ENCODE peak calls at places on chromosomes 3 and 15, in five cellular contexts. S is AG04450, X is heart right ventricle, I is transverse colon, P is cardiac fibroblast. G is an unnamed sample.

GRCh38 chr15:47673343-47673761 is 44.0 kb upstream of the SEMA6D start:
- DNase-seq in X (no peak), P (peak), S (no peak), I (no peak), G (no peak)

GRCh38 chr15:44545934-44546802 is 9.2 kb downstream of the EIF3J start:
- DNase-seq in P (no peak), X (no peak), I (no peak), S (no peak), G (peak)

GRCh38 chr3:49671291-49672288 is 2.6 kb upstream of the APEH start:
- DNase-seq in I (peak), S (peak), X (peak), P (peak), G (peak)

GRCh38 chr3:51621091-51621892 is 49.8 kb upstream of the TEX264 start:
- DNase-seq in I (no peak), S (no peak), X (no peak), P (peak), G (no peak)

GRCh38 chr3:24294150-24294549 is 200.5 kb downstream of the THRB start:
- DNase-seq in P (no peak), X (no peak), S (no peak), I (no peak), G (no peak)

GRCh38 chr15:77859491-77860060 is 217.9 kb downstream of the TBC1D2B start:
- DNase-seq in X (no peak), S (no peak), I (peak), P (no peak), G (no peak)

GRCh38 chr3:87082806-87083440 is 92.0 kb upstream of the VGLL3 start:
- DNase-seq in X (no peak), I (no peak), S (peak), P (peak), G (peak)

GRCh38 chr3:109731639-109732473 is 394.5 kb upstream of the DPPA4 start:
- DNase-seq in X (no peak), P (peak), I (peak), S (peak), G (peak)

GRCh38 chr15:43895586-43895985 is 68.8 kb downstream of the WDR76 start:
- DNase-seq in I (no peak), P (no peak), S (no peak), X (no peak), G (no peak)

GRCh38 chr3:182238141-182238540 is 526.4 kb downstream of the SOX2 start:
- DNase-seq in X (peak), I (no peak), S (no peak), P (no peak), G (peak)

GRCh38 chr3:63940389-63940757 is 28.2 kb upstream of the SCAANT1 start:
- DNase-seq in S (peak), X (no peak), I (no peak), P (peak), G (peak)

GRCh38 chr15:45205192-45205591 is 17.4 kb upstream of the SHF start:
- DNase-seq in P (peak), X (no peak), S (peak), I (peak), G (peak)

GRCh38 chr3:30203301-30203700 is 403.1 kb upstream of the TGFBR2 start:
- DNase-seq in X (no peak), P (no peak), I (no peak), S (peak), G (peak)

GRCh38 chr3:106850429-106850828 is 526.8 kb upstream of the CCDC54 start:
- DNase-seq in P (peak), X (no peak), S (no peak), I (no peak), G (peak)

GRCh38 chr15:65412556-65412955 is 10.2 kb downstream of the IGDCC4 start:
- DNase-seq in P (no peak), I (no peak), X (no peak), S (no peak), G (no peak)

GRCh38 chr3:65406470-65406869 is 632.2 kb downstream of the MAGI1 start:
- DNase-seq in S (no peak), I (no peak), P (peak), X (no peak), G (no peak)

GRCh38 chr3:15501126-15501525 is 20.4 kb downstream of the COLQ start:
- DNase-seq in I (no peak), P (no peak), S (no peak), X (peak), G (no peak)

GRCh38 chr15:69074011-69074842 is 59.7 kb downstream of the NOX5 start:
- DNase-seq in I (peak), X (peak), S (no peak), P (peak), G (peak)

GRCh38 chr3:52428151-52429005 is 16.5 kb downstream of the SEMA3G start:
- DNase-seq in S (peak), P (peak), I (peak), X (no peak), G (peak)

GRCh38 chr3:196288141-196288460 is 575 bp upstream of the PCYT1A start:
- DNase-seq in X (no peak), P (peak), I (no peak), S (no peak), G (no peak)

GRCh38 chr3:108345492-108346205 is 49.3 kb downstream of the HHLA2 start:
- DNase-seq in X (no peak), P (no peak), S (no peak), I (no peak), G (no peak)

GRCh38 chr3:128112406-128112968 is 11.1 kb downstream of the RUVBL1 start:
- DNase-seq in I (no peak), X (no peak), S (peak), P (peak), G (peak)

DNA sequence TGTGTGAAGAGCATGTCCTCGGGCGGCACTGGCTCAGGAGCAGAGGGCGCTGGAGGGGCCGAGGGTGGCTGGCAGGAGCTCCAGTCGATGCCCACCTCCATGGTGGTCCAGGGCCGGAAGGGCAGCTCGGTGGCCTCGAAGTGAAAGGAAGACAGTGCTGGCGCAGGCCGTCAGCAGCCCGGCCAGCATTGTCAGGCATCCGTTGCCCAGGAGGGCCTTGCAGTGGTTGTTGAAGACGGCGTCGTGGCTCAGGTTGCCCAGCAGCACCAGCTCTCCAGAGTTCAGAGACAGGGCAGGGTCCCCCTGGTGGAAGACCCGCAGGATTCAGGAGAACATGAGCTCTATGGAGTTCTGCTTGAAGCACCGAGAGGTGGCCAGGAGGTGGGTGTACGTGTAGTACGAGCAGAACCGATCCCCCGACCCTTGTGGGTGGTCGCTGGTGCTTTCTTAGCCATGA is 16.5 kb upstream of the SIAH2 start:
- DNase-seq in X (no peak), S (no peak), I (no peak), P (no peak), G (no peak)
- TF ChIP-seq CTCF in X (no peak), S (no peak), I (no peak), P (no peak), G (no peak)

DNA sequence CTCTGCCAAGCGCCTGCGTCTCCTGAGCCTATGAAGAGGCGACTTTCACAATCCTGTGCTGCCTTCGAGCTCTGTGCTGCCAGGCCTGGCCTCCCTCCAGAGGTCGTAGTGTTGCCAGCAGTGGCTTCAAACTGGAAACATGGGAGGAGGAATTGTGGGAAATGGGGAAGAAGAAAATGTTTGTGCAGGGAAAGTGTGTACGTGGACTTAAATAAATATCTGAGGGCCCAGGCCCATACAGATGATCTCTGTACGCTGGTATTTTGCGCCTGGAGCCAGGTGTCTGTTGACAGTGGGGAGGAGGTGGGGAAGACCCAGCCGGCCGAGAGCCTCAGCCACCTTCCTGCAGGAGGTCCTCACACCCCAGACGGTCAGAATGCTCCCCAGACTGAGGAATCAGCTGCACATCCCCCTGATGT is 44.6 kb downstream of the ZBTB38 start:
- DNase-seq in P (peak), I (peak), X (peak), S (peak), G (peak)
- H3K4me3 ChIP-seq in P (no peak), I (peak), X (peak), S (peak), G (no peak)

GRCh38 chr3:126926684-126927404 is 56.1 kb upstream of the PLXNA1 start:
- DNase-seq in S (peak), I (no peak), X (peak), P (peak), G (peak)
- TF ChIP-seq CTCF in S (peak), I (no peak), X (peak), P (peak), G (peak)

GRCh38 chr15:96431787-96432186 is 101.3 kb downstream of the NR2F2 start:
- DNase-seq in P (no peak), X (no peak), I (no peak), S (no peak), G (no peak)
- H3K4me3 ChIP-seq in P (no peak), X (no peak), I (no peak), S (no peak), G (no peak)

DNA sequence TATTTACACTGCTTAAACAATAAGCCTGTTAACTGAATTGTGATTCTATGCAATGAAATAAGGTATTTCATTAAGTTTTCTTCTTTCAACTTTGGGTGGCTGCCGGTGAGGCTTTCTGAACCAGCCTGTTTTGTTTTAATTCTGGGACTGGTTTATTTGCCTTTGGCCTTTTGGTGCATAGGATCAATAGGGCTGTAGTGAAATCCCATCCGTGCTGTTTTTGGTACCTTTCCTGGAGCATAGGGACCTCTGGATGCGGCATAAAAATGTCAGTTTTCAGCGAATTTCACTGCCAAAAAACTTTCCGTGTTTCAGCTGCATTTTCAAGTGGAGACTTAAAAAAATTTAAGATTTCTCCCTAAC is 514 bp downstream of the PLS1 start:
- DNase-seq in I (no peak), P (no peak), S (no peak), X (no peak), G (no peak)
- TF ChIP-seq CTCF in I (no peak), P (no peak), S (no peak), X (no peak), G (no peak)

DNA sequence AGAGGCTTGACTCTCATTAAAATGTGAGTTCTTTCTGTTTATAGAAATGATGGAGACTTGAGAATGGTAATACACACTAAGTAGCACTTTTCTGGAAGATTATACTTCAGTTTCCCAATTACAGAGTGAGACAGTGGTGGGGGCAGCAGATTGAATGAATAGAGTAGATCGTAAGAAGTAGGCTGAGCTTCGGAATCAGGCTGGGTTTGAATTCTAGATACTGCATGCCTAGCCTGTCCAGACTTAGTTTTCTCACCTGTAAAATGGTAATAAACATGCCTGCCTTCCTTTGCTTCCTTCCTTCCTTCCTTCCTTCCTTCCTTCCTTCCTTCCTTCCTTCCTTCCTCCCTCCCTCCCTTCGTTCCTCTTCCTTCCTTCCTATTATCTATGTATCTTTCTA is 8.1 kb downstream of the IL1RAP start:
- DNase-seq in P (no peak), I (no peak), X (no peak), S (no peak), G (no peak)
- H3K4me3 ChIP-seq in P (no peak), I (no peak), X (no peak), S (no peak), G (no peak)

DNA sequence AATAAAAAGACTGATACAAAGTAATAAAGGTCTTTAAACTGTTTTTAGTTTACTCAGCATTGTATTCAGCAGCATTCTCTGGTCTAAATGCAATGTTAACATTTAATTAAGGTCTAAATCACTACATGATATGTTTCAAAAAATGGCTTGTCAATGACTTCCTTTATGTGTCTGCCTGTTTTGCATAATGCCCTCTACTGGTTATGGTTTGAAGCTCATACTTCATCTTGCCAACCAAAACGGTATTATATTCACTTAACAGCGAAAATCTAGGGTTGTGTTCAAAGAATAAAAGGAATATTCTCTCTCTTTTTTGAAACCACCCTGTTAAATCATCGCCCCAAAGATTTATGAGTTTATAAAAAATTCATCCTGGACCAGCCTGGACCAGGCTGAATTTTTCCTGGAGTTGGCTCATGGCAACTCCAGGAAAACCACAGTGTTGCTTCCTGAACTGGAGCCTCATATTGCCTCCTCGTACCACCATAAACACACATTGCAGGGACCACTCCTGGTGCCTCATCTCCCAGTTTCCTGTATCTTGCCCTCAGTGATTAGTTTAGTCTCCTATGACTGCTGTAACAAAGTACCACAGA is 6.7 kb upstream of the NCEH1 start:
- DNase-seq in S (no peak), I (no peak), X (no peak), P (peak), G (no peak)
- TF ChIP-seq CTCF in S (peak), I (peak), X (no peak), P (peak), G (peak)

G was measured in astrocyte of the spinal cord.